ENCODE peak calls at places on chromosome 18, in eight cellular contexts. One of them, this sample, is unnamed.

GRCh38 chr18:27057459-27058302 is 127.4 kb downstream of the CHST9 start:
- DNase-seq in A549: no peak
- DNase-seq in GM12878: no peak
- DNase-seq in H1: no peak
- DNase-seq in suprapubic skin: no peak
- DNase-seq in tibial nerve: no peak
- DNase-seq in transverse colon: no peak
- DNase-seq in ovary: no peak
- DNase-seq in this sample: no peak

GRCh38 chr18:37669991-37670534 is 104.5 kb upstream of the CELF4 start:
- DNase-seq in H1: no peak
- DNase-seq in ovary: no peak
- DNase-seq in tibial nerve: no peak
- DNase-seq in A549: no peak
- DNase-seq in suprapubic skin: no peak
- DNase-seq in GM12878: no peak
- DNase-seq in transverse colon: no peak
- DNase-seq in this sample: peak; percentile 25

GRCh38 chr18:7079231-7079630 is 38.4 kb downstream of the LAMA1 start:
- DNase-seq in GM12878: no peak
- DNase-seq in tibial nerve: no peak
- DNase-seq in transverse colon: no peak
- DNase-seq in suprapubic skin: no peak
- DNase-seq in ovary: no peak
- DNase-seq in A549: no peak
- DNase-seq in H1: no peak
- DNase-seq in this sample: no peak

GRCh38 chr18:51400721-51401120 is 203.2 kb upstream of the MEX3C start:
- DNase-seq in A549: no peak
- DNase-seq in tibial nerve: no peak
- DNase-seq in transverse colon: no peak
- DNase-seq in ovary: no peak
- DNase-seq in suprapubic skin: no peak
- DNase-seq in H1: no peak
- DNase-seq in GM12878: no peak
- DNase-seq in this sample: no peak

GRCh38 chr18:32057624-32058165 is 34.0 kb upstream of the RNF138 start:
- DNase-seq in tibial nerve: no peak
- DNase-seq in A549: no peak
- DNase-seq in GM12878: no peak
- DNase-seq in suprapubic skin: no peak
- DNase-seq in H1: no peak
- DNase-seq in transverse colon: no peak
- DNase-seq in ovary: no peak
- DNase-seq in this sample: no peak

GRCh38 chr18:22233271-22233670 is 63.9 kb downstream of the GATA6 start:
- DNase-seq in suprapubic skin: no peak
- DNase-seq in ovary: no peak
- DNase-seq in transverse colon: peak; percentile 68
- DNase-seq in tibial nerve: no peak
- DNase-seq in A549: no peak
- DNase-seq in H1: no peak
- DNase-seq in GM12878: no peak
- DNase-seq in this sample: no peak

GRCh38 chr18:34458371-34458770 is 233.7 kb upstream of the NOL4 start:
- DNase-seq in tibial nerve: no peak
- DNase-seq in GM12878: no peak
- DNase-seq in H1: no peak
- DNase-seq in ovary: no peak
- DNase-seq in suprapubic skin: no peak
- DNase-seq in transverse colon: no peak
- DNase-seq in A549: no peak
- DNase-seq in this sample: no peak

GRCh38 chr18:27400001-27400400 is 214.9 kb upstream of the CHST9 start:
- DNase-seq in H1: peak; percentile 74
- DNase-seq in ovary: no peak
- DNase-seq in GM12878: no peak
- DNase-seq in A549: no peak
- DNase-seq in tibial nerve: no peak
- DNase-seq in transverse colon: no peak
- DNase-seq in suprapubic skin: no peak
- DNase-seq in this sample: no peak

GRCh38 chr18:9638886-9639285 is 24.5 kb upstream of the PPP4R1 start:
- DNase-seq in suprapubic skin: no peak
- DNase-seq in ovary: no peak
- DNase-seq in GM12878: no peak
- DNase-seq in A549: no peak
- DNase-seq in transverse colon: no peak
- DNase-seq in tibial nerve: no peak
- DNase-seq in H1: no peak
- DNase-seq in this sample: no peak

GRCh38 chr18:3103576-3103975 is 90.6 kb upstream of the LPIN2 start:
- DNase-seq in ovary: no peak
- DNase-seq in transverse colon: no peak
- DNase-seq in GM12878: no peak
- DNase-seq in H1: no peak
- DNase-seq in A549: no peak
- DNase-seq in tibial nerve: no peak
- DNase-seq in suprapubic skin: no peak
- DNase-seq in this sample: no peak

GRCh38 chr18:76255070-76255683 is 239.9 kb downstream of the ZNF516 start:
- DNase-seq in suprapubic skin: no peak
- DNase-seq in tibial nerve: no peak
- DNase-seq in transverse colon: no peak
- DNase-seq in ovary: no peak
- DNase-seq in H1: no peak
- DNase-seq in A549: no peak
- DNase-seq in GM12878: no peak
- DNase-seq in this sample: no peak

DNA sequence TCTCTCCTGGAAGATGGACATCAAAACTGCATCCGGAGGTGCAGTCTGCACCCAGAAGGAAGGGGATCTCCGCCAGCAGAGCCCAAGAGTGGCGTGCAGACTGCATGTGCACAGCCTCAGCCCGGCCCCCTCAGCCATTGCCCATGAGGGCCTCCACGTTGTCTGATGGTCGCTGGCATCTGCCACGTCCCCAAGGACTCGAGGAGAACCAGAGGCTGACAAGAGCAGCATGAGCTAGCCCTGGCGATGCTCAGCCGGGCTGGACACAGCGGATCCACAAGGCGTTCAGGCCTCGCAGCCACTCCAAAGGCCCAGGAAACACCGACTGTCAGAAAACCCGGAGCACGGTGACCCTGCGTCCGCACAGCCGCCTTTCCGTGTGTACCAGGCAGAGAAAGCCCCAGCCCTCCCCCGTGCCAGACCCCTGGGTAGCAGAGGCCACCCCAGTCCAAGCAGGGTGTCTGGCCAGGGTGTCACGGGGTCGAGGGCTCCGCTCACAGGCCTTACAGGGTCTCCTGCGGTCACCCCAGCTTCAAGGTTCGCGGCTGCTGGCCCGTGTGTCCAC is 48.3 kb downstream of the SLC66A2 start:
- DNase-seq in ovary: peak; percentile 18
- DNase-seq in A549: no peak
- DNase-seq in GM12878: no peak
- DNase-seq in suprapubic skin: peak; percentile 77
- DNase-seq in tibial nerve: no peak
- DNase-seq in H1: peak; percentile 36
- DNase-seq in transverse colon: peak; percentile 7
- DNase-seq in this sample: peak; percentile 63
- TF ChIP-seq EP300 in ovary: no peak
- TF ChIP-seq EP300 in A549: no peak
- TF ChIP-seq EP300 in GM12878: no peak
- TF ChIP-seq EP300 in suprapubic skin: no peak
- TF ChIP-seq EP300 in tibial nerve: no peak
- TF ChIP-seq EP300 in H1: no peak
- TF ChIP-seq EP300 in transverse colon: no peak
- TF ChIP-seq EP300 in this sample: no peak

DNA sequence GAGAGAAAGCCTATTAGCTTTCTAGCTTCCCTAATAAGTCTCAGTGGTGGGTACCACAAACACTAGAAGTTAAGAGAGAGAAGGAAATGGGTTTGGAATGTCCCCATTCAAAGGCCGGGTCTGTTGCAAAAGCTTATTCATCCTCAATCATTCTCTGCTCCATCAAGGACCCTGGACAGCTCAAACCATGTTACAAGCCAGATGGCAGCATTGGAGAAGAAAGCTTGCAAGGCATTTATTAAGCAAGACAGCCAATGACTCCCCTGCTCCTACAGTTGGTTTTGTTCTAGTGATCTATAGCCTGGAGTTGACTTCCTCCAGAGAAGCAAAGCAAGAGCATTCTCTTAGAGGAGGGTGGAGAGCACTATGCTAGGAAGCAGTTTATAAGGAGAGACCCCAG is 86.9 kb upstream of the LMAN1 start:
- DNase-seq in H1: no peak
- DNase-seq in suprapubic skin: no peak
- DNase-seq in ovary: no peak
- DNase-seq in A549: no peak
- DNase-seq in GM12878: no peak
- DNase-seq in tibial nerve: no peak
- DNase-seq in transverse colon: no peak
- DNase-seq in this sample: no peak
- TF ChIP-seq CTCF in H1: no peak
- TF ChIP-seq CTCF in suprapubic skin: no peak
- TF ChIP-seq CTCF in ovary: no peak
- TF ChIP-seq CTCF in A549: no peak
- TF ChIP-seq CTCF in GM12878: no peak
- TF ChIP-seq CTCF in tibial nerve: no peak
- TF ChIP-seq CTCF in transverse colon: no peak
- TF ChIP-seq CTCF in this sample: no peak

GRCh38 chr18:11178951-11179549 is 29.7 kb upstream of the PIEZO2 start:
- DNase-seq in GM12878: no peak
- DNase-seq in tibial nerve: peak; percentile 64
- DNase-seq in ovary: peak; percentile 28
- DNase-seq in suprapubic skin: peak; percentile 85
- DNase-seq in transverse colon: no peak
- DNase-seq in H1: no peak
- DNase-seq in A549: no peak
- DNase-seq in this sample: no peak

GRCh38 chr18:11175266-11175947 is 26.0 kb upstream of the PIEZO2 start:
- DNase-seq in GM12878: no peak
- DNase-seq in transverse colon: no peak
- DNase-seq in suprapubic skin: no peak
- DNase-seq in ovary: no peak
- DNase-seq in tibial nerve: no peak
- DNase-seq in H1: no peak
- DNase-seq in A549: no peak
- DNase-seq in this sample: no peak

GRCh38 chr18:11179959-11180519 is 30.7 kb upstream of the PIEZO2 start:
- DNase-seq in H1: no peak
- DNase-seq in suprapubic skin: no peak
- DNase-seq in A549: no peak
- DNase-seq in transverse colon: no peak
- DNase-seq in ovary: no peak
- DNase-seq in tibial nerve: no peak
- DNase-seq in GM12878: no peak
- DNase-seq in this sample: no peak

GRCh38 chr18:11177382-11177781 is 28.0 kb upstream of the PIEZO2 start:
- DNase-seq in ovary: no peak
- DNase-seq in tibial nerve: no peak
- DNase-seq in H1: no peak
- DNase-seq in transverse colon: no peak
- DNase-seq in GM12878: no peak
- DNase-seq in A549: no peak
- DNase-seq in suprapubic skin: no peak
- DNase-seq in this sample: no peak

DNA sequence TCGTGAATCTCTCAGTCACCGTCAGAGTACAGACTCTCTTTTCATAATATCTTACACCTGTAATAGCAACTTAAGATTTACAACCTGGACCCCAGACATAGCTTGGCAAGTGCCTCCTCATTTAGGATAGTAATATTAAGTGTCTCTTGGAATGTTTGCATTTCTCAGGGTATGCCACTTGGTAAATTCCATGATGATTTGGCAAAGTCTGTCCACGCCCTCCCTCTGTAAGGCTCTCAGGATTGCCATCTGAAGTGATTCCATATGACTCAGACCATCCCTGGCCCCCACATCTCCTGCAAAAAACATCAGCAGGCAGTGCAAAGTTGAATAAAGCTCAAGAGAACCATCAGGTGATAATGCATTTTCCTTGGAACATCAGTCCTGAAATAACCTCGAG is 27.0 kb upstream of the PIEZO2 start:
- DNase-seq in ovary: no peak
- DNase-seq in tibial nerve: no peak
- DNase-seq in A549: no peak
- DNase-seq in suprapubic skin: no peak
- DNase-seq in GM12878: no peak
- DNase-seq in transverse colon: no peak
- DNase-seq in H1: no peak
- DNase-seq in this sample: no peak
- TF ChIP-seq EP300 in ovary: no peak
- TF ChIP-seq EP300 in tibial nerve: no peak
- TF ChIP-seq EP300 in A549: no peak
- TF ChIP-seq EP300 in suprapubic skin: no peak
- TF ChIP-seq EP300 in GM12878: no peak
- TF ChIP-seq EP300 in transverse colon: no peak
- TF ChIP-seq EP300 in H1: no peak
- TF ChIP-seq EP300 in this sample: no peak

GRCh38 chr18:79436556-79437275 is 41.0 kb downstream of the NFATC1 start:
- DNase-seq in GM12878: no peak
- DNase-seq in transverse colon: no peak
- DNase-seq in H1: no peak
- DNase-seq in tibial nerve: no peak
- DNase-seq in suprapubic skin: no peak
- DNase-seq in ovary: no peak
- DNase-seq in A549: no peak
- DNase-seq in this sample: peak; percentile 70

GRCh38 chr18:79439201-79440023 is 43.7 kb downstream of the NFATC1 start:
- DNase-seq in suprapubic skin: no peak
- DNase-seq in GM12878: no peak
- DNase-seq in transverse colon: no peak
- DNase-seq in H1: no peak
- DNase-seq in A549: no peak
- DNase-seq in tibial nerve: peak; percentile 34
- DNase-seq in ovary: no peak
- DNase-seq in this sample: peak; percentile 80

GRCh38 chr18:79440316-79440715 is 44.6 kb downstream of the NFATC1 start:
- DNase-seq in H1: no peak
- DNase-seq in A549: no peak
- DNase-seq in transverse colon: no peak
- DNase-seq in suprapubic skin: no peak
- DNase-seq in GM12878: no peak
- DNase-seq in tibial nerve: no peak
- DNase-seq in ovary: no peak
- DNase-seq in this sample: no peak

GRCh38 chr18:79438089-79438488 is 42.4 kb downstream of the NFATC1 start:
- DNase-seq in H1: no peak
- DNase-seq in suprapubic skin: no peak
- DNase-seq in ovary: no peak
- DNase-seq in GM12878: no peak
- DNase-seq in transverse colon: no peak
- DNase-seq in A549: no peak
- DNase-seq in tibial nerve: no peak
- DNase-seq in this sample: peak; percentile 68

DNA sequence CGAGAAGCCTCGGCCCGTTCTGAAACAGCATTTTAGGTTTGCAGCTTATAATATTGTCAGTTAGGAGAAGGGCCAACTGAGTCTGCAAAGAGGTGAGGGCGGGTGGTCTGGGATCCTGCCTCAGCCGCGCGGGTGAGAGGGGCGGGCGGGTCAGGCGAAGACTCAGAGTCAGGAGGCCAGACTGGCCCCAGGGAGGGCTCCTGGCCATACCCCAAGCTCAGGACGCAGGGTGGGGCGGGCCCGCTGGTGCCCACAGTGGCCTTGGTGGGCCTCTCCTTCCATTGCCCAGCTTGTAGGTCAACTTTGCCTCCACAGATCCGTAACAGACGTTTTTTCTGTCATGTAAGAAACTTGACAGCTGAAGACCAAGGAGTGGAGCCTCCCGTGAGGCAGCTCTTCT is 42.9 kb downstream of the NFATC1 start:
- DNase-seq in transverse colon: no peak
- DNase-seq in tibial nerve: no peak
- DNase-seq in GM12878: no peak
- DNase-seq in A549: no peak
- DNase-seq in suprapubic skin: no peak
- DNase-seq in ovary: no peak
- DNase-seq in H1: no peak
- DNase-seq in this sample: no peak
- TF ChIP-seq CTCF in transverse colon: no peak
- TF ChIP-seq CTCF in tibial nerve: no peak
- TF ChIP-seq CTCF in GM12878: no peak
- TF ChIP-seq CTCF in A549: no peak
- TF ChIP-seq CTCF in suprapubic skin: no peak
- TF ChIP-seq CTCF in ovary: no peak
- TF ChIP-seq CTCF in H1: no peak
- TF ChIP-seq CTCF in this sample: no peak